ENCODE peak calls at places on chromosome 22, in five cellular contexts. T, H, N, Z and A are unnamed samples.
A peak's percentile ranks its signal among the peaks of the same experiment; 100 is the strongest.

GRCh38 chr22:50731811-50732624 is 6.0 kb upstream of the ACR start:
- DNase-seq in T (no peak), H (peak; percentile 49), N (peak; percentile 16), Z (peak; percentile 66), A (no peak)

GRCh38 chr22:27032121-27032761 is 374.9 kb downstream of the MIAT start:
- DNase-seq in T (peak; percentile 68), H (peak; percentile 81), N (no peak), Z (no peak), A (no peak)

GRCh38 chr22:35995772-35996171 is 32.9 kb downstream of the RBFOX2 start:
- DNase-seq in T (no peak), H (peak; percentile 5), N (no peak), Z (no peak), A (no peak)

GRCh38 chr22:49655168-49655812 is 172.4 kb downstream of the BRD1 start:
- DNase-seq in T (no peak), H (no peak), N (no peak), Z (no peak), A (no peak)

GRCh38 chr22:38777087-38777671 is 16.8 kb downstream of the DNAL4 start:
- DNase-seq in T (peak; percentile 26), H (peak; percentile 64), N (no peak), Z (no peak), A (no peak)

GRCh38 chr22:47994045-47994444 is 1231.6 kb downstream of the TBC1D22A start:
- DNase-seq in T (no peak), H (no peak), N (no peak), Z (no peak), A (no peak)

GRCh38 chr22:32558681-32559355 is 84.2 kb downstream of the FBXO7 start:
- DNase-seq in T (no peak), H (peak; percentile 14), N (no peak), Z (no peak), A (no peak)

GRCh38 chr22:35383679-35384071 is 2.8 kb downstream of the HMOX1 start:
- DNase-seq in T (no peak), H (no peak), N (no peak), Z (no peak), A (no peak)

GRCh38 chr22:22913989-22914388 is 26.4 kb downstream of the IGLL5 start:
- DNase-seq in T (no peak), H (no peak), N (no peak), Z (no peak), A (no peak)

GRCh38 chr22:45435544-45436139 is 22.1 kb downstream of the RIBC2 start:
- DNase-seq in T (peak; percentile 46), H (peak; percentile 68), N (peak; percentile 60), Z (peak; percentile 81), A (peak; percentile 48)

GRCh38 chr22:49429066-49429465 is 398.6 kb downstream of the BRD1 start:
- DNase-seq in T (no peak), H (no peak), N (no peak), Z (no peak), A (no peak)

GRCh38 chr22:22927196-22927887 is 39.7 kb downstream of the IGLL5 start:
- DNase-seq in T (no peak), H (no peak), N (no peak), Z (no peak), A (no peak)

GRCh38 chr22:38569181-38569971 is 607 bp downstream of the DMC1 start:
- DNase-seq in T (no peak), H (peak; percentile 33), N (peak; percentile 0), Z (no peak), A (no peak)

GRCh38 chr22:35629406-35630234 is 12.5 kb upstream of the MB start:
- DNase-seq in T (no peak), H (no peak), N (peak; percentile 7), Z (peak; percentile 30), A (no peak)

GRCh38 chr22:19410941-19411689 is 20.4 kb downstream of the HIRA start:
- DNase-seq in T (no peak), H (no peak), N (no peak), Z (no peak), A (no peak)

GRCh38 chr22:48748860-48749554 is 1078.7 kb downstream of the BRD1 start:
- DNase-seq in T (no peak), H (no peak), N (no peak), Z (no peak), A (no peak)

GRCh38 chr22:45830531-45831245 is 146.3 kb downstream of the WNT7B start:
- DNase-seq in T (no peak), H (no peak), N (no peak), Z (no peak), A (no peak)

GRCh38 chr22:28799125-28799833 is 1.1 kb downstream of the XBP1 start:
- DNase-seq in T (no peak), H (peak; percentile 30), N (no peak), Z (peak; percentile 54), A (no peak)

GRCh38 chr22:25623310-25623734 is 58.8 kb downstream of the GRK3 start:
- DNase-seq in T (no peak), H (no peak), N (no peak), Z (no peak), A (no peak)

GRCh38 chr22:31603081-31603525 is 58.9 kb downstream of the PISD start:
- DNase-seq in T (no peak), H (no peak), N (no peak), Z (no peak), A (no peak)

GRCh38 chr22:39251762-39252460 is 7.1 kb upstream of the PDGFB start:
- DNase-seq in T (no peak), H (no peak), N (no peak), Z (no peak), A (no peak)

GRCh38 chr22:49966041-49966715 is 5.6 kb downstream of the PIM3 start:
- DNase-seq in T (no peak), H (no peak), N (no peak), Z (no peak), A (no peak)

GRCh38 chr22:31753005-31753633 is 700 bp upstream of the DEPDC5 start:
- DNase-seq in T (peak; percentile 36), H (peak; percentile 28), N (no peak), Z (peak; percentile 51), A (no peak)

GRCh38 chr22:19526702-19527111 is 2.5 kb upstream of the CLDN5 start:
- DNase-seq in T (no peak), H (no peak), N (no peak), Z (no peak), A (no peak)

GRCh38 chr22:45925811-45926351 is 51.1 kb downstream of the WNT7B start:
- DNase-seq in T (no peak), H (peak; percentile 7), N (no peak), Z (no peak), A (no peak)

GRCh38 chr22:42247596-42247995 is 22.9 kb downstream of the TCF20 start:
- DNase-seq in T (no peak), H (no peak), N (no peak), Z (no peak), A (no peak)

GRCh38 chr22:24236656-24237055 is 8.2 kb downstream of the GGT5 start:
- DNase-seq in T (no peak), H (no peak), N (no peak), Z (no peak), A (no peak)

GRCh38 chr22:26409705-26410376 is 19.2 kb upstream of the ASPHD2 start:
- DNase-seq in T (peak; percentile 21), H (no peak), N (no peak), Z (peak; percentile 6), A (no peak)

GRCh38 chr22:29030618-29031235 is 30.9 kb downstream of the C22orf31 start:
- DNase-seq in T (peak; percentile 38), H (peak; percentile 93), N (no peak), Z (no peak), A (no peak)